ENCODE peak calls at places on chromosomes 4 and X, in seven cellular contexts. One of them, this sample, is unnamed.

GRCh38 chr4:82842593-82842992 is 44.0 kb upstream of the SCD5 start:
- DNase-seq in K562: no peak
- DNase-seq in fibroblast of lung: peak; percentile 25
- DNase-seq in spleen: no peak
- DNase-seq in hepatocyte: peak; percentile 12
- DNase-seq in fibroblast of mammary gland: peak; percentile 29
- DNase-seq in psoas muscle: no peak
- DNase-seq in this sample: peak; percentile 58

GRCh38 chr4:153318696-153319320 is 25.7 kb upstream of the MND1 start:
- DNase-seq in spleen: no peak
- DNase-seq in hepatocyte: peak; percentile 72
- DNase-seq in fibroblast of mammary gland: peak; percentile 67
- DNase-seq in fibroblast of lung: peak; percentile 74
- DNase-seq in K562: peak; percentile 18
- DNase-seq in psoas muscle: no peak
- DNase-seq in this sample: peak; percentile 79

GRCh38 chrX:132957211-132958085 is 981 bp downstream of the HS6ST2 start:
- DNase-seq in hepatocyte: peak; percentile 47
- DNase-seq in K562: no peak
- DNase-seq in spleen: peak; percentile 66
- DNase-seq in fibroblast of mammary gland: peak; percentile 9
- DNase-seq in psoas muscle: peak; percentile 18
- DNase-seq in fibroblast of lung: no peak
- DNase-seq in this sample: no peak

GRCh38 chr4:177583000-177583399 is 140.8 kb upstream of the AGA start:
- DNase-seq in fibroblast of lung: peak; percentile 26
- DNase-seq in spleen: no peak
- DNase-seq in psoas muscle: no peak
- DNase-seq in hepatocyte: no peak
- DNase-seq in fibroblast of mammary gland: peak; percentile 4
- DNase-seq in K562: no peak
- DNase-seq in this sample: peak; percentile 21

GRCh38 chrX:132093239-132093860 is 34.5 kb downstream of the FRMD7 start:
- DNase-seq in psoas muscle: no peak
- DNase-seq in hepatocyte: no peak
- DNase-seq in K562: no peak
- DNase-seq in fibroblast of mammary gland: no peak
- DNase-seq in spleen: no peak
- DNase-seq in fibroblast of lung: no peak
- DNase-seq in this sample: no peak

GRCh38 chrX:47815901-47816845 is 20.5 kb upstream of the ZNF81 start:
- DNase-seq in spleen: no peak
- DNase-seq in psoas muscle: no peak
- DNase-seq in K562: no peak
- DNase-seq in fibroblast of lung: peak; percentile 33
- DNase-seq in hepatocyte: no peak
- DNase-seq in fibroblast of mammary gland: peak; percentile 13
- DNase-seq in this sample: peak; percentile 7

GRCh38 chrX:149570668-149571067 is 16.6 kb downstream of the MAGEA9B start:
- DNase-seq in fibroblast of lung: peak; percentile 42
- DNase-seq in hepatocyte: peak; percentile 44
- DNase-seq in spleen: no peak
- DNase-seq in psoas muscle: no peak
- DNase-seq in K562: no peak
- DNase-seq in fibroblast of mammary gland: peak; percentile 41
- DNase-seq in this sample: peak; percentile 73

GRCh38 chr4:141788169-141788915 is 152.0 kb downstream of the IL15 start:
- DNase-seq in spleen: no peak
- DNase-seq in hepatocyte: no peak
- DNase-seq in fibroblast of lung: no peak
- DNase-seq in psoas muscle: no peak
- DNase-seq in K562: no peak
- DNase-seq in fibroblast of mammary gland: no peak
- DNase-seq in this sample: peak; percentile 72

GRCh38 chr4:130478406-130478805 is 1382.5 kb downstream of the C4orf33 start:
- DNase-seq in spleen: no peak
- DNase-seq in fibroblast of lung: peak; percentile 65
- DNase-seq in psoas muscle: no peak
- DNase-seq in K562: no peak
- DNase-seq in hepatocyte: no peak
- DNase-seq in fibroblast of mammary gland: peak; percentile 83
- DNase-seq in this sample: peak; percentile 89

GRCh38 chrX:20595928-20596550 is 329.3 kb upstream of the RPS6KA3 start:
- DNase-seq in fibroblast of mammary gland: peak; percentile 81
- DNase-seq in psoas muscle: no peak
- DNase-seq in K562: no peak
- DNase-seq in hepatocyte: peak; percentile 13
- DNase-seq in fibroblast of lung: peak; percentile 54
- DNase-seq in spleen: no peak
- DNase-seq in this sample: peak; percentile 2

GRCh38 chrX:68196939-68197791 is 236.1 kb downstream of the OPHN1 start:
- DNase-seq in hepatocyte: peak; percentile 79
- DNase-seq in psoas muscle: no peak
- DNase-seq in spleen: no peak
- DNase-seq in fibroblast of mammary gland: peak; percentile 53
- DNase-seq in fibroblast of lung: peak; percentile 50
- DNase-seq in K562: peak; percentile 49
- DNase-seq in this sample: peak; percentile 71

GRCh38 chr4:65825121-65825520 is 154.8 kb upstream of the EPHA5 start:
- DNase-seq in hepatocyte: no peak
- DNase-seq in fibroblast of mammary gland: peak; percentile 70
- DNase-seq in K562: no peak
- DNase-seq in spleen: no peak
- DNase-seq in fibroblast of lung: no peak
- DNase-seq in psoas muscle: no peak
- DNase-seq in this sample: peak; percentile 13

GRCh38 chr4:143183513-143184216 is 1.1 kb upstream of the USP38 start:
- DNase-seq in fibroblast of mammary gland: no peak
- DNase-seq in fibroblast of lung: no peak
- DNase-seq in psoas muscle: no peak
- DNase-seq in spleen: no peak
- DNase-seq in hepatocyte: no peak
- DNase-seq in K562: no peak
- DNase-seq in this sample: no peak

GRCh38 chrX:71111141-71111843 is at the start of gene IL2RG:
- DNase-seq in hepatocyte: peak; percentile 56
- DNase-seq in fibroblast of mammary gland: no peak
- DNase-seq in spleen: peak; percentile 84
- DNase-seq in psoas muscle: no peak
- DNase-seq in K562: peak; percentile 45
- DNase-seq in fibroblast of lung: no peak
- DNase-seq in this sample: no peak

GRCh38 chrX:18394477-18394876 is 30.9 kb upstream of the CDKL5 start:
- DNase-seq in psoas muscle: no peak
- DNase-seq in fibroblast of mammary gland: no peak
- DNase-seq in K562: no peak
- DNase-seq in fibroblast of lung: peak; percentile 24
- DNase-seq in spleen: no peak
- DNase-seq in hepatocyte: no peak
- DNase-seq in this sample: no peak

GRCh38 chr4:66766557-66766956 is 778.7 kb downstream of the CENPC start:
- DNase-seq in K562: no peak
- DNase-seq in fibroblast of lung: no peak
- DNase-seq in hepatocyte: no peak
- DNase-seq in psoas muscle: no peak
- DNase-seq in fibroblast of mammary gland: no peak
- DNase-seq in spleen: no peak
- DNase-seq in this sample: no peak

GRCh38 chr4:121411151-121411744 is 30.4 kb upstream of the QRFPR start:
- DNase-seq in fibroblast of mammary gland: no peak
- DNase-seq in spleen: no peak
- DNase-seq in K562: no peak
- DNase-seq in hepatocyte: no peak
- DNase-seq in fibroblast of lung: no peak
- DNase-seq in psoas muscle: no peak
- DNase-seq in this sample: no peak

GRCh38 chr4:119028296-119028695 is 107.3 kb upstream of the MYOZ2 start:
- DNase-seq in spleen: no peak
- DNase-seq in hepatocyte: no peak
- DNase-seq in psoas muscle: no peak
- DNase-seq in K562: no peak
- DNase-seq in fibroblast of mammary gland: no peak
- DNase-seq in fibroblast of lung: no peak
- DNase-seq in this sample: no peak

GRCh38 chr4:119027815-119028214 is 107.8 kb upstream of the MYOZ2 start:
- DNase-seq in fibroblast of mammary gland: no peak
- DNase-seq in hepatocyte: no peak
- DNase-seq in psoas muscle: no peak
- DNase-seq in spleen: no peak
- DNase-seq in K562: no peak
- DNase-seq in fibroblast of lung: no peak
- DNase-seq in this sample: no peak

GRCh38 chr4:119030536-119030890 is 105.1 kb upstream of the MYOZ2 start:
- DNase-seq in spleen: no peak
- DNase-seq in fibroblast of mammary gland: no peak
- DNase-seq in K562: no peak
- DNase-seq in psoas muscle: no peak
- DNase-seq in hepatocyte: no peak
- DNase-seq in fibroblast of lung: no peak
- DNase-seq in this sample: no peak

GRCh38 chr4:119031218-119031617 is 104.4 kb upstream of the MYOZ2 start:
- DNase-seq in spleen: no peak
- DNase-seq in hepatocyte: no peak
- DNase-seq in K562: no peak
- DNase-seq in fibroblast of mammary gland: no peak
- DNase-seq in psoas muscle: no peak
- DNase-seq in fibroblast of lung: no peak
- DNase-seq in this sample: no peak

GRCh38 chr4:119029847-119030535 is 105.6 kb upstream of the MYOZ2 start:
- DNase-seq in psoas muscle: no peak
- DNase-seq in fibroblast of mammary gland: no peak
- DNase-seq in fibroblast of lung: no peak
- DNase-seq in hepatocyte: no peak
- DNase-seq in K562: no peak
- DNase-seq in spleen: no peak
- DNase-seq in this sample: no peak
- H3K4me3 ChIP-seq in psoas muscle: peak overlapping the region; percentile 77
- H3K4me3 ChIP-seq in fibroblast of mammary gland: no peak overlapping the region
- H3K4me3 ChIP-seq in fibroblast of lung: peak overlapping the region; percentile 60
- H3K4me3 ChIP-seq in hepatocyte: no peak overlapping the region
- H3K4me3 ChIP-seq in K562: no peak overlapping the region
- H3K4me3 ChIP-seq in spleen: no peak overlapping the region
- H3K4me3 ChIP-seq in this sample: no peak overlapping the region

GRCh38 chrX:76127341-76127740 is 45.5 kb upstream of the PBDC1 start:
- DNase-seq in spleen: no peak
- DNase-seq in psoas muscle: no peak
- DNase-seq in hepatocyte: peak; percentile 12
- DNase-seq in fibroblast of lung: no peak
- DNase-seq in K562: no peak
- DNase-seq in fibroblast of mammary gland: no peak
- DNase-seq in this sample: no peak
- TF ChIP-seq CTCF in spleen: no peak
- TF ChIP-seq CTCF in psoas muscle: no peak
- TF ChIP-seq CTCF in hepatocyte: peak; percentile 7
- TF ChIP-seq CTCF in fibroblast of lung: no peak
- TF ChIP-seq CTCF in K562: peak; percentile 16
- TF ChIP-seq CTCF in fibroblast of mammary gland: no peak
- TF ChIP-seq CTCF in this sample: peak; percentile 4

GRCh38 chrX:45164995-45165394 is 35.7 kb downstream of the DIPK2B start:
- DNase-seq in spleen: no peak
- DNase-seq in fibroblast of mammary gland: no peak
- DNase-seq in hepatocyte: no peak
- DNase-seq in fibroblast of lung: no peak
- DNase-seq in psoas muscle: no peak
- DNase-seq in K562: peak; percentile 29
- DNase-seq in this sample: no peak
- H3K4me3 ChIP-seq in spleen: no peak overlapping the region
- H3K4me3 ChIP-seq in fibroblast of mammary gland: no peak overlapping the region
- H3K4me3 ChIP-seq in hepatocyte: no peak overlapping the region
- H3K4me3 ChIP-seq in fibroblast of lung: no peak overlapping the region
- H3K4me3 ChIP-seq in psoas muscle: no peak overlapping the region
- H3K4me3 ChIP-seq in K562: no peak overlapping the region
- H3K4me3 ChIP-seq in this sample: no peak overlapping the region

GRCh38 chr4:26424838-26425237 is 65.4 kb downstream of the CCKAR start:
- DNase-seq in hepatocyte: no peak
- DNase-seq in fibroblast of mammary gland: no peak
- DNase-seq in psoas muscle: no peak
- DNase-seq in fibroblast of lung: no peak
- DNase-seq in K562: no peak
- DNase-seq in spleen: no peak
- DNase-seq in this sample: peak; percentile 17
- TF ChIP-seq CTCF in hepatocyte: no peak
- TF ChIP-seq CTCF in fibroblast of mammary gland: peak; percentile 18
- TF ChIP-seq CTCF in psoas muscle: no peak
- TF ChIP-seq CTCF in fibroblast of lung: peak; percentile 20
- TF ChIP-seq CTCF in K562: no peak
- TF ChIP-seq CTCF in spleen: no peak
- TF ChIP-seq CTCF in this sample: peak; percentile 31

GRCh38 chr4:33975996-33976395 is 2268.3 kb downstream of the ARAP2 start:
- DNase-seq in spleen: no peak
- DNase-seq in hepatocyte: no peak
- DNase-seq in K562: no peak
- DNase-seq in fibroblast of mammary gland: peak; percentile 29
- DNase-seq in psoas muscle: no peak
- DNase-seq in fibroblast of lung: peak; percentile 67
- DNase-seq in this sample: peak; percentile 23
- H3K4me3 ChIP-seq in spleen: no peak overlapping the region
- H3K4me3 ChIP-seq in hepatocyte: no peak overlapping the region
- H3K4me3 ChIP-seq in K562: no peak overlapping the region
- H3K4me3 ChIP-seq in fibroblast of mammary gland: no peak overlapping the region
- H3K4me3 ChIP-seq in psoas muscle: no peak overlapping the region
- H3K4me3 ChIP-seq in fibroblast of lung: no peak overlapping the region
- H3K4me3 ChIP-seq in this sample: no peak overlapping the region

This sample was measured in choroid plexus epithelial cell.